ENCODE peak calls at places on chromosomes 3 and 15, in four cellular contexts. J, I, E and Z are unnamed samples.

GRCh38 chr3:142858043-142858442 is 30.8 kb downstream of the PCOLCE2 start:
- DNase-seq in I (no peak), J (no peak), E (no peak), Z (no peak)

GRCh38 chr15:39025331-39025730 is 460.7 kb upstream of the RASGRP1 start:
- DNase-seq in J (no peak), E (no peak), I (no peak), Z (no peak)

GRCh38 chr3:46714728-46715506 is 2.8 kb downstream of the PRSS50 start:
- DNase-seq in I (peak), J (no peak), E (no peak), Z (peak)

GRCh38 chr3:50194903-50195500 is 3.6 kb downstream of the GNAT1 start:
- DNase-seq in J (peak), E (no peak), I (no peak), Z (no peak)

GRCh38 chr3:94665922-94666321 is 603.1 kb downstream of the NSUN3 start:
- DNase-seq in J (no peak), I (no peak), E (no peak), Z (no peak)

GRCh38 chr3:30646961-30647752 is 40.8 kb downstream of the TGFBR2 start:
- DNase-seq in E (no peak), I (no peak), J (no peak), Z (no peak)

GRCh38 chr3:188274249-188274915 is 120.4 kb downstream of the LPP start:
- DNase-seq in I (no peak), J (no peak), E (no peak), Z (no peak)

GRCh38 chr15:99440029-99440428 is 125.8 kb upstream of the MEF2A start:
- DNase-seq in E (no peak), J (no peak), I (no peak), Z (peak)

GRCh38 chr3:197374951-197375560 is 76.6 kb upstream of the DLG1 start:
- DNase-seq in I (no peak), E (no peak), J (no peak), Z (peak)

GRCh38 chr3:71252466-71252865 is 331.1 kb downstream of the FOXP1 start:
- DNase-seq in I (no peak), E (no peak), J (no peak), Z (no peak)

GRCh38 chr3:129526121-129526900 is 2.1 kb upstream of the RHO start:
- DNase-seq in E (no peak), I (no peak), J (no peak), Z (no peak)

GRCh38 chr3:42127226-42127625 is 36.1 kb downstream of the TRAK1 start:
- DNase-seq in I (no peak), E (no peak), J (no peak), Z (no peak)

GRCh38 chr3:38354588-38355344 is 8.2 kb downstream of the XYLB start:
- DNase-seq in E (no peak), I (no peak), J (no peak), Z (peak)

GRCh38 chr3:186166036-186166435 is 57.1 kb upstream of the ETV5 start:
- DNase-seq in J (no peak), E (no peak), I (no peak), Z (no peak)

GRCh38 chr15:45611305-45611704 is 23.5 kb upstream of the SQOR start:
- DNase-seq in J (no peak), I (no peak), E (no peak), Z (no peak)

GRCh38 chr3:59759298-59760169 is 709.7 kb upstream of the CFAP20DC start:
- DNase-seq in E (no peak), J (peak), I (no peak), Z (no peak)

GRCh38 chr3:74534611-74535010 is 79.8 kb downstream of the CNTN3 start:
- DNase-seq in J (no peak), E (no peak), I (no peak), Z (no peak)

GRCh38 chr3:13414040-13414729 is 5.9 kb downstream of the NUP210 start:
- DNase-seq in E (no peak), J (peak), I (peak), Z (no peak)

GRCh38 chr3:183829466-183829865 is 4.1 kb upstream of the MAP6D1 start:
- DNase-seq in E (no peak), I (no peak), J (no peak), Z (no peak)

GRCh38 chr3:16286161-16286560 is 21.1 kb downstream of the OXNAD1 start:
- DNase-seq in E (no peak), J (no peak), I (peak), Z (no peak)

GRCh38 chr3:141828487-141829284 is 47.8 kb upstream of the ATP1B3 start:
- DNase-seq in I (no peak), J (no peak), E (no peak), Z (no peak)